ENCODE peak calls at places on chromosome 3, in ten cellular contexts. F is left ventricle myocardium inferior; R is breast epithelium; D is IMR-90; Z is SK-N-SH; P is CD8-positive, alpha-beta T cell; G is lower lobe of right lung; T is HCT116; X is pancreas; O is cardiac muscle cell. A is an unnamed sample.

GRCh38 chr3:190319660-190320059 is 2.6 kb downstream of the CLDN1 start:
- DNase-seq in F (no peak), P (no peak), T (no peak), R (no peak), Z (no peak), X (peak; percentile 51), D (peak; percentile 67), G (no peak), O (no peak), A (no peak)

GRCh38 chr3:178646205-178646604 is 110.0 kb downstream of the KCNMB2 start:
- DNase-seq in P (no peak), Z (peak; percentile 38), R (no peak), G (no peak), T (no peak), X (no peak), D (no peak), F (no peak), O (no peak), A (no peak)

GRCh38 chr3:123058505-123058904 is 8.3 kb upstream of the PDIA5 start:
- DNase-seq in D (no peak), Z (no peak), P (no peak), F (no peak), O (no peak), G (no peak), R (no peak), T (no peak), X (no peak), A (no peak)

GRCh38 chr3:12679468-12679867 is 15.6 kb upstream of the RAF1 start:
- DNase-seq in F (no peak), G (peak; percentile 2), X (no peak), Z (peak; percentile 70), T (no peak), D (peak; percentile 94), P (no peak), O (no peak), R (no peak), A (no peak)

GRCh38 chr3:99023590-99024192 is 122.2 kb upstream of the DCBLD2 start:
- DNase-seq in O (peak; percentile 48), G (no peak), P (no peak), T (peak; percentile 22), R (no peak), F (no peak), D (peak; percentile 56), Z (peak; percentile 36), X (no peak), A (no peak)

GRCh38 chr3:152466784-152467183 is 198.1 kb downstream of the MBNL1 start:
- DNase-seq in O (peak; percentile 30), G (no peak), D (peak; percentile 74), T (no peak), P (no peak), R (no peak), F (no peak), Z (peak; percentile 32), X (no peak), A (no peak)

GRCh38 chr3:35417080-35417479 is 222.2 kb upstream of the ARPP21 start:
- DNase-seq in F (no peak), X (no peak), Z (no peak), R (no peak), O (no peak), D (no peak), P (no peak), T (no peak), G (no peak), A (no peak)

GRCh38 chr3:14574183-14574582 is 34.0 kb upstream of the GRIP2 start:
- DNase-seq in D (no peak), R (no peak), X (no peak), F (no peak), G (no peak), Z (no peak), T (no peak), P (no peak), O (no peak), A (no peak)

GRCh38 chr3:40887012-40887411 is 312.3 kb upstream of the CTNNB1 start:
- DNase-seq in Z (no peak), G (no peak), X (no peak), R (no peak), F (no peak), O (no peak), P (no peak), T (no peak), D (no peak), A (no peak)

GRCh38 chr3:167716920-167717319 is 17.8 kb downstream of the PDCD10 start:
- DNase-seq in Z (no peak), O (no peak), G (no peak), X (peak; percentile 34), P (no peak), R (no peak), T (no peak), F (no peak), D (no peak), A (no peak)

GRCh38 chr3:39181408-39182335 is 10.7 kb downstream of the XIRP1 start:
- DNase-seq in T (no peak), Z (no peak), X (no peak), P (no peak), R (no peak), F (no peak), G (no peak), D (no peak), O (no peak), A (no peak)

GRCh38 chr3:150589759-150590158 is 13.4 kb upstream of the SELENOT start:
- DNase-seq in R (no peak), F (no peak), P (no peak), O (no peak), X (no peak), D (peak; percentile 32), G (no peak), T (no peak), Z (no peak), A (no peak)

DNA sequence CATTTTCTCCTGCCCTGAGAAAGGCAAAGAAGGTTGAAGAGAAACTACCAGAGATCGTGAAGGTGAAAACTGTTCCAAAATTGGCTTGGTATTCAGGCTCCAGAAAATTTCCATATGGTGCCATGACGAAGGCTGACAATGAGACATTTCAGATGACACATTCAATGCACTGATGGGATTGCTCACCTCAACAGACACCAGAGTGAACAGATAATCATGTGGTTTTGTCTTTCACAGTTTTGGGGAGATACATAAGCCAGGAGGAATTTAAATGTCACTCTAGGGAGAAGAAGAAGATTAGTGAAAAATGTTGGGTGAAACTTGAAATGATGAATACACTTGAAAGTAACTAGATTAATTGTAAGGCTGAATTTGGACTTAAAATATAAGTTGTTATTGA is 339.7 kb upstream of the EPHA3 start:
- DNase-seq in O (no peak), G (no peak), Z (no peak), R (no peak), X (no peak), P (no peak), T (no peak), D (no peak), F (no peak), A (no peak)
- TF ChIP-seq CTCF in O (no peak), G (no peak), Z (no peak), R (no peak), X (no peak), P (no peak), T (no peak), D (no peak), F (no peak), A (no peak)

DNA sequence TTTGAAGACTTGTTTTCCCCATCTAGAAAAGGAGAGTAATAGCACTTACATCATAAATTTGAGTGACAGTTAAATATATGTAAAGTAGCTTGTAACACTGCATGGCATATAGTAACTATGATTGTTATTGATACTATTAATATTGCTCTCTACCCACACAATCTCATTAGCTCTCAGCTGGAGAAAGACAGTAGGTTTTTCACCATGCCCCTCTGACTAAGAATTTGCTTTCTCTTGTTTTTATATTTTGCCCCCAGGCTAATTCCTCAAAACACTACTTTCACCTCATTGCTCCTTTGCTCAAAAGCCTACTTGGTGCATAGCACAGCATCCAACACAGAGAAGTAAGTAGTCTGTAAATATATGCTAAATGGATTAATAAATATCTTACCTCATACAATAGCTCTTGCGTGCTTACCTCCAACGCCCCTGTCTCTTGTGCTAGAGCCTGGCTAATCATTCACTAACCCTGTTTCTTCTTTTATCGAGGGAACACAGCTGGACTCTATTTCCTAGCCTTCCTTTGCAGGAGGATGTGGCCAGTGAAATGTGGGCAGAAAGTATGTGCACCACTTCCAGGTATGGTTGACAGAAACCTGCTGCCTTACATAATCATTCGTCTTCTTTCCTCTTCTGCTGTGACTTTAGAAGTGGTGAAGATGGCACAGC is 190.0 kb downstream of the PLCH1 start:
- DNase-seq in D (no peak), P (no peak), T (no peak), X (no peak), Z (no peak), G (no peak), F (no peak), R (no peak), O (no peak), A (no peak)
- H3K4me1 ChIP-seq in D (no peaks in the 10 kb centered on the region), P (peaks cover 9% of the 10 kb centered on the region), T (peaks cover 10% of the 10 kb centered on the region), X (peaks cover 11% of the 10 kb centered on the region), Z (no peaks in the 10 kb centered on the region), G (no peaks in the 10 kb centered on the region), F (no peaks in the 10 kb centered on the region), R (no peaks in the 10 kb centered on the region), O (peaks cover 9% of the 10 kb centered on the region), A (no peaks in the 10 kb centered on the region)

GRCh38 chr3:66047321-66048050 is 8.8 kb upstream of the MAGI1 start:
- DNase-seq in G (no peak), D (peak; percentile 80), X (no peak), T (no peak), R (no peak), O (peak; percentile 39), Z (no peak), P (no peak), F (no peak), A (no peak)
- TF ChIP-seq CTCF in G (no peak), D (no peak), X (no peak), T (no peak), R (no peak), O (peak; percentile 15), Z (peak; percentile 32), P (no peak), F (no peak), A (no peak)

GRCh38 chr3:66410371-66410770 is 90.5 kb downstream of the LRIG1 start:
- DNase-seq in D (no peak), Z (no peak), R (no peak), G (no peak), T (no peak), X (no peak), O (no peak), F (no peak), P (no peak), A (no peak)
- H3K4me1 ChIP-seq in D (peaks cover 24% of the 10 kb centered on the region), Z (no peaks in the 10 kb centered on the region), R (no peaks in the 10 kb centered on the region), G (no peaks in the 10 kb centered on the region), T (no peaks in the 10 kb centered on the region), X (peaks cover 6% of the 10 kb centered on the region), O (peaks cover 16% of the 10 kb centered on the region), F (peaks cover 96% of the 10 kb centered on the region), P (no peaks in the 10 kb centered on the region), A (peaks cover 17% of the 10 kb centered on the region)

DNA sequence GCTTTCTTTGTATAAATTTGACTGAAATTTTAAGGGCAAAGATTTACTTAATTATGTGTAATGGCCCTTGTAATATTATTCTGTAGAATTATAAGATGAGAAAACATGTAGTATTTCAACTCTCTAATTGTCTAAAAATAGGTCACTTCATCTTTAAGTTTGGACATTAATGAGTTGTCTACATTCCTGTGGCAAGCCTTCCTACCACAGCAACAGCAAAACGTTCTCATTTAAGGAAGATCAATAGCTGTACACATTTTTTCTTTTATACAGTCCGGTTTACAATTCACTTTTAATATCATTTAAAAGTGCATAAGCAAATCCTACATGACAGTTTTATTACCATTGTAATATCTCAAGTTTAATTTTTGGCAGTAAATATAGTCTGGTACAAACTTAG is 501.7 kb downstream of the ZPLD1 start:
- DNase-seq in X (no peak), F (no peak), O (no peak), P (no peak), Z (no peak), D (no peak), T (no peak), G (no peak), R (no peak), A (no peak)
- TF ChIP-seq CTCF in X (no peak), F (no peak), O (no peak), P (no peak), Z (no peak), D (no peak), T (no peak), G (no peak), R (no peak), A (no peak)

GRCh38 chr3:126101521-126101982 is 17.6 kb upstream of the SLC41A3 start:
- DNase-seq in P (no peak), G (no peak), X (no peak), D (no peak), O (no peak), F (no peak), T (no peak), R (no peak), Z (no peak), A (no peak)
- H3K4me1 ChIP-seq in P (no peaks in the 10 kb centered on the region), G (no peaks in the 10 kb centered on the region), X (no peaks in the 10 kb centered on the region), D (peaks cover 10% of the 10 kb centered on the region), O (no peaks in the 10 kb centered on the region), F (peaks cover 33% of the 10 kb centered on the region), T (no peaks in the 10 kb centered on the region), R (no peaks in the 10 kb centered on the region), Z (peaks cover 17% of the 10 kb centered on the region), A (no peaks in the 10 kb centered on the region)